ENCODE peak calls at places on chromosome 4, in four cellular contexts. One of them, this sample, is unnamed.

GRCh38 chr4:54063737-54064316 is 578 bp downstream of the CHIC2 start:
- DNase-seq in psoas muscle: peak; percentile 36
- DNase-seq in astrocyte of the spinal cord: no peak
- DNase-seq in substantia nigra: peak; percentile 23
- DNase-seq in this sample: peak; percentile 74

GRCh38 chr4:47373729-47374128 is 89.8 kb downstream of the COMMD8 start:
- DNase-seq in psoas muscle: no peak
- DNase-seq in substantia nigra: no peak
- DNase-seq in astrocyte of the spinal cord: no peak
- DNase-seq in this sample: no peak

GRCh38 chr4:52408471-52408870 is 250.6 kb downstream of the USP46 start:
- DNase-seq in psoas muscle: no peak
- DNase-seq in astrocyte of the spinal cord: no peak
- DNase-seq in substantia nigra: no peak
- DNase-seq in this sample: no peak

GRCh38 chr4:171846232-171846631 is 33.0 kb downstream of the GALNTL6 start:
- DNase-seq in psoas muscle: no peak
- DNase-seq in substantia nigra: peak; percentile 2
- DNase-seq in astrocyte of the spinal cord: peak; percentile 52
- DNase-seq in this sample: no peak

GRCh38 chr4:26288308-26288982 is 32.4 kb upstream of the RBPJ start:
- DNase-seq in psoas muscle: no peak
- DNase-seq in astrocyte of the spinal cord: peak; percentile 64
- DNase-seq in substantia nigra: no peak
- DNase-seq in this sample: no peak

GRCh38 chr4:87005690-87006461 is 71.1 kb downstream of the AFF1 start:
- DNase-seq in substantia nigra: no peak
- DNase-seq in psoas muscle: peak; percentile 26
- DNase-seq in astrocyte of the spinal cord: no peak
- DNase-seq in this sample: peak; percentile 42

GRCh38 chr4:3460926-3461325 is 2.2 kb upstream of the DOK7 start:
- DNase-seq in substantia nigra: no peak
- DNase-seq in psoas muscle: peak; percentile 25
- DNase-seq in astrocyte of the spinal cord: no peak
- DNase-seq in this sample: no peak

GRCh38 chr4:153138736-153139135 is 65.5 kb upstream of the TRIM2 start:
- DNase-seq in psoas muscle: no peak
- DNase-seq in substantia nigra: peak; percentile 9
- DNase-seq in astrocyte of the spinal cord: no peak
- DNase-seq in this sample: no peak

GRCh38 chr4:147589586-147589985 is 27.6 kb upstream of the TMEM184C start:
- DNase-seq in astrocyte of the spinal cord: peak; percentile 42
- DNase-seq in psoas muscle: no peak
- DNase-seq in substantia nigra: no peak
- DNase-seq in this sample: no peak

GRCh38 chr4:108171541-108172230 is 3.0 kb upstream of the LEF1 start:
- DNase-seq in psoas muscle: no peak
- DNase-seq in astrocyte of the spinal cord: peak; percentile 22
- DNase-seq in substantia nigra: no peak
- DNase-seq in this sample: peak; percentile 49

GRCh38 chr4:189092596-189092995 is 848.1 kb upstream of the FRG1 start:
- DNase-seq in psoas muscle: no peak
- DNase-seq in substantia nigra: no peak
- DNase-seq in astrocyte of the spinal cord: peak; percentile 7
- DNase-seq in this sample: no peak

GRCh38 chr4:106495498-106495897 is 126.9 kb upstream of the GIMD1 start:
- DNase-seq in psoas muscle: no peak
- DNase-seq in astrocyte of the spinal cord: peak; percentile 39
- DNase-seq in substantia nigra: no peak
- DNase-seq in this sample: no peak

GRCh38 chr4:111228396-111228795 is 605.5 kb upstream of the PITX2 start:
- DNase-seq in astrocyte of the spinal cord: peak; percentile 31
- DNase-seq in substantia nigra: no peak
- DNase-seq in psoas muscle: no peak
- DNase-seq in this sample: no peak

GRCh38 chr4:15297344-15297743 is 130.5 kb upstream of the C1QTNF7 start:
- DNase-seq in substantia nigra: no peak
- DNase-seq in astrocyte of the spinal cord: no peak
- DNase-seq in psoas muscle: no peak
- DNase-seq in this sample: no peak

GRCh38 chr4:126038492-126039236 is 723.9 kb downstream of the FAT4 start:
- DNase-seq in astrocyte of the spinal cord: peak; percentile 45
- DNase-seq in psoas muscle: no peak
- DNase-seq in substantia nigra: no peak
- DNase-seq in this sample: no peak

GRCh38 chr4:184028571-184028996 is 123.5 kb downstream of the STOX2 start:
- DNase-seq in astrocyte of the spinal cord: no peak
- DNase-seq in substantia nigra: no peak
- DNase-seq in psoas muscle: no peak
- DNase-seq in this sample: peak; percentile 6

GRCh38 chr4:77927991-77928925 is 65.6 kb downstream of the MRPL1 start:
- DNase-seq in substantia nigra: no peak
- DNase-seq in astrocyte of the spinal cord: peak; percentile 46
- DNase-seq in psoas muscle: no peak
- DNase-seq in this sample: no peak

GRCh38 chr4:41594439-41594838 is 56.5 kb downstream of the LIMCH1 start:
- DNase-seq in psoas muscle: peak; percentile 28
- DNase-seq in substantia nigra: no peak
- DNase-seq in astrocyte of the spinal cord: no peak
- DNase-seq in this sample: no peak

GRCh38 chr4:138398297-138398696 is 156.1 kb upstream of the SLC7A11 start:
- DNase-seq in astrocyte of the spinal cord: no peak
- DNase-seq in psoas muscle: no peak
- DNase-seq in substantia nigra: no peak
- DNase-seq in this sample: no peak

GRCh38 chr4:96170198-96170597 is 330.3 kb downstream of the PDHA2 start:
- DNase-seq in substantia nigra: no peak
- DNase-seq in astrocyte of the spinal cord: no peak
- DNase-seq in psoas muscle: no peak
- DNase-seq in this sample: no peak

GRCh38 chr4:44447563-44448504 is 775 bp downstream of the KCTD8 start:
- DNase-seq in substantia nigra: peak; percentile 43
- DNase-seq in astrocyte of the spinal cord: peak; percentile 42
- DNase-seq in psoas muscle: peak; percentile 39
- DNase-seq in this sample: no peak

GRCh38 chr4:139890810-139891209 is 225.2 kb downstream of the MGST2 start:
- DNase-seq in astrocyte of the spinal cord: peak; percentile 55
- DNase-seq in substantia nigra: no peak
- DNase-seq in psoas muscle: no peak
- DNase-seq in this sample: no peak

GRCh38 chr4:128502818-128503527 is 215.4 kb upstream of the PGRMC2 start:
- DNase-seq in astrocyte of the spinal cord: peak; percentile 14
- DNase-seq in substantia nigra: no peak
- DNase-seq in psoas muscle: no peak
- DNase-seq in this sample: no peak

GRCh38 chr4:102713096-102713495 is 47.7 kb downstream of the MANBA start:
- DNase-seq in substantia nigra: no peak
- DNase-seq in psoas muscle: no peak
- DNase-seq in astrocyte of the spinal cord: no peak
- DNase-seq in this sample: no peak

GRCh38 chr4:110867981-110868380 is 245.1 kb upstream of the PITX2 start:
- DNase-seq in substantia nigra: no peak
- DNase-seq in astrocyte of the spinal cord: no peak
- DNase-seq in psoas muscle: no peak
- DNase-seq in this sample: no peak

GRCh38 chr4:25440478-25441030 is 63.5 kb downstream of the ANAPC4 start:
- DNase-seq in astrocyte of the spinal cord: no peak
- DNase-seq in psoas muscle: no peak
- DNase-seq in substantia nigra: no peak
- DNase-seq in this sample: no peak

GRCh38 chr4:88757067-88757466 is 59.4 kb upstream of the NAP1L5 start:
- DNase-seq in psoas muscle: no peak
- DNase-seq in astrocyte of the spinal cord: no peak
- DNase-seq in substantia nigra: no peak
- DNase-seq in this sample: no peak

GRCh38 chr4:155891058-155891457 is 12.4 kb upstream of the TDO2 start:
- DNase-seq in astrocyte of the spinal cord: no peak
- DNase-seq in psoas muscle: no peak
- DNase-seq in substantia nigra: no peak
- DNase-seq in this sample: no peak

GRCh38 chr4:24564488-24564887 is 19.9 kb downstream of the DHX15 start:
- DNase-seq in substantia nigra: no peak
- DNase-seq in astrocyte of the spinal cord: no peak
- DNase-seq in psoas muscle: no peak
- DNase-seq in this sample: no peak

GRCh38 chr4:53956454-53956853 is 108.0 kb downstream of the CHIC2 start:
- DNase-seq in substantia nigra: no peak
- DNase-seq in psoas muscle: no peak
- DNase-seq in astrocyte of the spinal cord: no peak
- DNase-seq in this sample: no peak

GRCh38 chr4:53477038-53477565 is 99.7 kb downstream of the FIP1L1 start:
- DNase-seq in psoas muscle: no peak
- DNase-seq in astrocyte of the spinal cord: no peak
- DNase-seq in substantia nigra: no peak
- DNase-seq in this sample: no peak

GRCh38 chr4:19835429-19835828 is 416.3 kb upstream of the SLIT2 start:
- DNase-seq in astrocyte of the spinal cord: no peak
- DNase-seq in psoas muscle: no peak
- DNase-seq in substantia nigra: no peak
- DNase-seq in this sample: no peak

GRCh38 chr4:184924516-184924915 is 93.8 kb upstream of the HELT start:
- DNase-seq in substantia nigra: no peak
- DNase-seq in psoas muscle: no peak
- DNase-seq in astrocyte of the spinal cord: no peak
- DNase-seq in this sample: no peak

GRCh38 chr4:141102367-141102766 is 30.9 kb downstream of the RNF150 start:
- DNase-seq in astrocyte of the spinal cord: peak; percentile 66
- DNase-seq in psoas muscle: no peak
- DNase-seq in substantia nigra: no peak
- DNase-seq in this sample: no peak

GRCh38 chr4:130054895-130055294 is 958.9 kb downstream of the C4orf33 start:
- DNase-seq in astrocyte of the spinal cord: no peak
- DNase-seq in substantia nigra: no peak
- DNase-seq in psoas muscle: no peak
- DNase-seq in this sample: no peak